ENCODE peak calls at places on chromosomes 1 and 21, in nine cellular contexts. V is HFFc6, L is WTC11, P is IMR-90, T is ovary, F is OCI-LY7, O is GM20000, I is tibial nerve, U is suprapubic skin. A is an unnamed sample.

GRCh38 chr1:90724361-90724760 is 7.3 kb upstream of the BARHL2 start:
- DNase-seq in V (no peak), L (no peak), P (no peak), T (no peak), F (no peak), O (peak), I (no peak), U (no peak), A (no peak)

GRCh38 chr21:44789880-44790279 is 11.7 kb downstream of the UBE2G2 start:
- DNase-seq in V (peak), L (no peak), P (peak), T (no peak), F (no peak), O (no peak), I (no peak), U (no peak), A (no peak)

GRCh38 chr1:187931781-187932180 is 1103.0 kb downstream of the PLA2G4A start:
- DNase-seq in V (no peak), L (no peak), P (no peak), T (no peak), F (no peak), O (no peak), I (no peak), U (no peak), A (no peak)

GRCh38 chr21:33976980-33977720 is 61.5 kb upstream of the ATP5PO start:
- DNase-seq in V (no peak), L (no peak), P (no peak), T (no peak), F (no peak), O (no peak), I (no peak), U (no peak), A (no peak)

GRCh38 chr1:234246638-234247116 is 126.6 kb upstream of the COA6 start:
- DNase-seq in V (no peak), L (no peak), P (no peak), T (no peak), F (no peak), O (peak), I (no peak), U (no peak), A (peak)

GRCh38 chr1:189036628-189037027 is 1441.0 kb downstream of the BRINP3 start:
- DNase-seq in V (no peak), L (no peak), P (no peak), T (no peak), F (no peak), O (no peak), I (no peak), U (no peak), A (no peak)

GRCh38 chr1:67970088-67970487 is 80.3 kb downstream of the DIRAS3 start:
- DNase-seq in V (peak), L (no peak), P (peak), T (no peak), F (no peak), O (no peak), I (no peak), U (no peak), A (no peak)

GRCh38 chr1:113233441-113233840 is 156.9 kb upstream of the MAGI3 start:
- DNase-seq in V (no peak), L (no peak), P (no peak), T (no peak), F (no peak), O (no peak), I (no peak), U (no peak), A (no peak)

GRCh38 chr1:108897865-108898720 is 21.3 kb downstream of the GPSM2 start:
- DNase-seq in V (peak), L (no peak), P (peak), T (no peak), F (peak), O (peak), I (no peak), U (no peak), A (peak)

GRCh38 chr1:113210248-113210647 is 137.2 kb downstream of the LRIG2 start:
- DNase-seq in V (no peak), L (no peak), P (no peak), T (no peak), F (no peak), O (no peak), I (no peak), U (no peak), A (no peak)

GRCh38 chr1:36520771-36521420 is 38.2 kb upstream of the CSF3R start:
- DNase-seq in V (no peak), L (no peak), P (no peak), T (no peak), F (no peak), O (no peak), I (no peak), U (no peak), A (no peak)

GRCh38 chr1:241813768-241814270 is 34.2 kb upstream of the EXO1 start:
- DNase-seq in V (no peak), L (no peak), P (peak), T (no peak), F (no peak), O (no peak), I (no peak), U (no peak), A (no peak)

GRCh38 chr1:184752656-184753055 is 2.0 kb downstream of the EDEM3 start:
- DNase-seq in V (no peak), L (no peak), P (no peak), T (no peak), F (no peak), O (no peak), I (no peak), U (no peak), A (no peak)

GRCh38 chr1:147580200-147580557 is 38.9 kb downstream of the BCL9 start:
- DNase-seq in V (no peak), L (no peak), P (peak), T (no peak), F (no peak), O (no peak), I (no peak), U (no peak), A (no peak)

GRCh38 chr1:217493290-217493689 is 137.6 kb downstream of the GPATCH2 start:
- DNase-seq in V (peak), L (no peak), P (peak), T (no peak), F (no peak), O (no peak), I (no peak), U (no peak), A (no peak)

GRCh38 chr1:185808675-185809074 is 74.5 kb downstream of the HMCN1 start:
- DNase-seq in V (no peak), L (no peak), P (no peak), T (no peak), F (no peak), O (no peak), I (no peak), U (no peak), A (no peak)

GRCh38 chr1:210771131-210771530 is 362.8 kb downstream of the KCNH1 start:
- DNase-seq in V (no peak), L (no peak), P (no peak), T (no peak), F (no peak), O (no peak), I (no peak), U (no peak), A (no peak)

GRCh38 chr1:38360807-38361206 is 314.2 kb upstream of the POU3F1 start:
- DNase-seq in V (no peak), L (peak), P (no peak), T (no peak), F (peak), O (no peak), I (no peak), U (no peak), A (no peak)

GRCh38 chr1:247210062-247210385 is 38.2 kb upstream of the ZNF124 start:
- DNase-seq in V (no peak), L (no peak), P (peak), T (no peak), F (no peak), O (no peak), I (no peak), U (no peak), A (no peak)

GRCh38 chr1:75136921-75137641 is 2.9 kb downstream of the LHX8 start:
- DNase-seq in V (no peak), L (no peak), P (no peak), T (no peak), F (no peak), O (no peak), I (no peak), U (no peak), A (no peak)

GRCh38 chr21:36591326-36591970 is 107.5 kb upstream of the SIM2 start:
- DNase-seq in V (no peak), L (no peak), P (no peak), T (no peak), F (no peak), O (no peak), I (no peak), U (no peak), A (no peak)

GRCh38 chr1:170424346-170424745 is 107.6 kb upstream of the GORAB start:
- DNase-seq in V (peak), L (no peak), P (peak), T (no peak), F (no peak), O (no peak), I (no peak), U (no peak), A (no peak)

GRCh38 chr21:37527103-37527502 is 160.5 kb downstream of the DYRK1A start:
- DNase-seq in V (no peak), L (no peak), P (no peak), T (no peak), F (no peak), O (no peak), I (no peak), U (peak), A (no peak)

GRCh38 chr1:32798679-32799416 is 18.3 kb downstream of the YARS1 start:
- DNase-seq in V (no peak), L (no peak), P (no peak), T (no peak), F (no peak), O (peak), I (no peak), U (no peak), A (peak)

GRCh38 chr1:152546704-152547103 is 19.9 kb downstream of the LCE3E start:
- DNase-seq in V (no peak), L (no peak), P (no peak), T (no peak), F (no peak), O (no peak), I (no peak), U (no peak), A (no peak)

GRCh38 chr1:176996455-176997090 is 167.9 kb downstream of the ASTN1 start:
- DNase-seq in V (no peak), L (peak), P (no peak), T (no peak), F (no peak), O (no peak), I (no peak), U (no peak), A (no peak)

GRCh38 chr1:244302889-244303609 is 148.7 kb downstream of the ADSS2 start:
- DNase-seq in V (peak), L (no peak), P (peak), T (peak), F (no peak), O (no peak), I (no peak), U (no peak), A (no peak)

GRCh38 chr1:166153641-166154350 is 13.0 kb downstream of the FAM78B start:
- DNase-seq in V (no peak), L (no peak), P (no peak), T (no peak), F (no peak), O (no peak), I (no peak), U (no peak), A (no peak)

GRCh38 chr1:201085902-201086735 is 26.1 kb downstream of the CACNA1S start:
- DNase-seq in V (peak), L (peak), P (peak), T (no peak), F (peak), O (peak), I (no peak), U (no peak), A (peak)

GRCh38 chr21:46189213-46189958 is 5.1 kb upstream of the SPATC1L start:
- DNase-seq in V (peak), L (no peak), P (peak), T (peak), F (no peak), O (no peak), I (no peak), U (peak), A (no peak)

GRCh38 chr1:27503961-27504587 is 14.1 kb upstream of the WASF2 start:
- DNase-seq in V (no peak), L (no peak), P (peak), T (peak), F (no peak), O (no peak), I (no peak), U (no peak), A (no peak)

GRCh38 chr1:19062258-19063029 is 106.0 kb upstream of the IFFO2 start:
- DNase-seq in V (no peak), L (no peak), P (no peak), T (no peak), F (peak), O (no peak), I (no peak), U (no peak), A (no peak)

GRCh38 chr1:160214481-160215140 is 9.4 kb downstream of the PEA15 start:
- DNase-seq in V (no peak), L (no peak), P (no peak), T (no peak), F (no peak), O (no peak), I (no peak), U (no peak), A (no peak)

GRCh38 chr1:161171191-161171590 is 5.0 kb downstream of the PPOX start:
- DNase-seq in V (no peak), L (no peak), P (no peak), T (no peak), F (no peak), O (no peak), I (no peak), U (no peak), A (no peak)

GRCh38 chr1:182392045-182393028 is 747 bp upstream of the GLUL start:
- DNase-seq in V (no peak), L (peak), P (peak), T (peak), F (no peak), O (no peak), I (peak), U (no peak), A (peak)

GRCh38 chr1:222631611-222632208 is 13.8 kb downstream of the MIA3 start:
- DNase-seq in V (no peak), L (no peak), P (peak), T (no peak), F (no peak), O (no peak), I (no peak), U (no peak), A (no peak)

GRCh38 chr1:16719571-16720402 is 20.5 kb upstream of the RNU1-4 start:
- DNase-seq in V (peak), L (peak), P (no peak), T (peak), F (peak), O (peak), I (no peak), U (no peak), A (peak)

GRCh38 chr1:247642742-247643141 is 36.8 kb downstream of the OR13G1 start:
- DNase-seq in V (no peak), L (no peak), P (no peak), T (no peak), F (no peak), O (no peak), I (no peak), U (no peak), A (no peak)

DNA sequence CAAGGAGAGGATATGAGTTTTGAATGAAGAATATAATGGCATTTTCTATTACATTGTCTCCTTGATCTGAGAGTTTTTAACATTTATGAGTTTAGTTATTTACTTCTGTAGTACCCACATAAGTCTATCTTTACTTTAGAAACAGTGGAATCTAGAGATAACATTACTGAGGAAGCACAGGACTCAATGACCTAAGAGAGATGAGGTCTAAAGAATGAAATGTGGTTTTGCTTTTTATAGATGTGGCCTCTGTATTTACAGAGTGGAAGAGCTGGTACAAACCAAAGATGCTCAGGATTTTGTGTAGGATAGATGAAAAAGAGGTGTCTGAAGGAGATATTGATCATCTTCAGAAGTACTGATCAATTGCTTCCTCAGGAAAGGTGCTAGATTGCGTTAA is 177.3 kb downstream of the KCTD3 start:
- DNase-seq in V (peak), L (no peak), P (peak), T (no peak), F (no peak), O (no peak), I (no peak), U (no peak), A (no peak)
- TF ChIP-seq CTCF in V (no peak), L (no peak), P (no peak), T (no peak), F (no peak), O (no peak), I (no peak), U (no peak), A (no peak)

GRCh38 chr1:78493456-78493855 is 2.7 kb downstream of the PTGFR start:
- DNase-seq in V (no peak), L (no peak), P (peak), T (no peak), F (no peak), O (no peak), I (no peak), U (no peak), A (no peak)
- TF ChIP-seq CTCF in V (no peak), L (no peak), P (no peak), T (no peak), F (no peak), O (no peak), I (no peak), U (no peak), A (no peak)

GRCh38 chr1:164628758-164629157 is 69.8 kb downstream of the PBX1 start:
- DNase-seq in V (no peak), L (no peak), P (no peak), T (no peak), F (no peak), O (no peak), I (no peak), U (no peak), A (no peak)

GRCh38 chr1:164622057-164622840 is 63.3 kb downstream of the PBX1 start:
- DNase-seq in V (no peak), L (no peak), P (no peak), T (no peak), F (no peak), O (no peak), I (no peak), U (no peak), A (no peak)

GRCh38 chr1:164624393-164624792 is 65.4 kb downstream of the PBX1 start:
- DNase-seq in V (no peak), L (no peak), P (no peak), T (no peak), F (no peak), O (no peak), I (no peak), U (no peak), A (no peak)

GRCh38 chr1:164623805-164624204 is 64.8 kb downstream of the PBX1 start:
- DNase-seq in V (no peak), L (no peak), P (no peak), T (no peak), F (no peak), O (no peak), I (no peak), U (no peak), A (no peak)

DNA sequence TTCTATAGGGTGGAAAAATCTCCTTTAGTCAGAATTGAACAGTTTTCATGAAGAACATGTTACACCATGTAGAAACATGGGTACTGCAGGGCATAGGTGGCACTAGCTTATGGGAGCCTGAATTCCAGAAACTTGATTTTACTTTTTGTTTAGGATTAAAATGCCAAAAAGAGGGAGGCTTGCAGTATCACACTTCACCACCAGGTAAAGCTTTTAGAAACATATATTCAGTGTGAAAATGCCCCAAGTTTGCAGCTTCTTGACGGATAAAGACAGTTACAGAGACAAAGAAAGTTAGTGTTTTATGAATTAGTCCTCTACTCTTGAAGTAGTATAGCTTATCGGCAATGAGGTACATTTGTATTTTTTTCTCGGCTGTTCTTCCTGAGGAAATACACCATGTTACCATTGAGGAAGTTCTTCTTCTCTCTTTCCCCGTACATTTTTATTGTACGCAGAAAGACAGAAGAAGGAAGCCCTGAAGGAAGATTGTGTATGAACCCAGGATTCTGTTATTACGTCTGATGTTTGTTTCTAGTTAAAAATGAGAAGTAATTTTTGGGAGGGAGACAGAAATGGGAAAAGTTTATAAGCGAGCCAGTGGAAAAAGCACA is 66.1 kb downstream of the PBX1 start:
- DNase-seq in V (no peak), L (no peak), P (no peak), T (no peak), F (peak), O (no peak), I (no peak), U (no peak), A (no peak)
- TF ChIP-seq CTCF in V (peak), L (no peak), P (peak), T (peak), F (peak), O (no peak), I (peak), U (peak), A (no peak)

DNA sequence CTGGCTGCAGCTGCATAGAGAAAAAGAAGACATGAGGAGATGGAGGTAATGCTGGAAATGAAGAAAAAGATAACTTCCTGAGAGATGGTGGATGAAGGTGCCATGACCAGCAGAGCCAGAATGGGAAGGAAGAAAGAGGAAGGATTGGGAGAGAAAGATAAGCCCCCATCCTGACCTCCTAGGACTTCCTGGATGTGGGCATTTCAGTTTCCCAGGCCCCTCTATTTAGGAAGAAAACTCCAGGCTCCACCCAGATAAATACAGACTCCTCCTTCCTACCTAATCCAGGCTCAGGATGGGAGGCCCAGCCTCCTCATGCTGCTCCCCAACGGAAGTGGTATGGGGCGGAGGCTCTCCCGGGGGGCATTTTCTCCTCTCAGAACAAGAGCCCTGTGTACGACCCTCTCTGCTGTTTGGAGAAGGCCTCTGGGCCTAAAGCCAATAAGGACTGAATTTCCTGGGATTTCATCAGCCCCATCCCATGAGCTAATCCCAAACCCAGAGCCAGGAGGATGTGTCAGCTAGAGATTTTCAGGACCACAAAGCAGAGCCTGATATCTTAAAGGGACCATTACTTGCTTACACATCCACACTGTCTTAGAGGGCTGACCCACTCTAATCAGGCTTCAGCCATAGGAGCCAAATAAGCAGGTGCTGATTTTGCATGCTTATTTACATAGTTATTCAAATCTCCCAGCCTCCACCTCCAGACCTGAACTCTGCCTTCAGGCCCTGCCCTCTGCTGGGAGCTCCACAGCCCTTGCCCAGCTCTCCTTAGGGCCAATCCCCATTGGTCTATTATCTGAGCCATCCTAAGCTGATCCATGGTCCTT is 5.1 kb upstream of the ARHGEF2 start:
- DNase-seq in V (peak), L (no peak), P (peak), T (no peak), F (peak), O (no peak), I (peak), U (no peak), A (no peak)
- TF ChIP-seq CTCF in V (peak), L (no peak), P (peak), T (no peak), F (peak), O (no peak), I (no peak), U (no peak), A (no peak)

GRCh38 chr21:42471206-42471605 is 24.8 kb downstream of the RSPH1 start:
- DNase-seq in V (no peak), L (no peak), P (no peak), T (no peak), F (no peak), O (no peak), I (no peak), U (no peak), A (no peak)
- TF ChIP-seq CTCF in V (no peak), L (no peak), P (no peak), T (no peak), F (no peak), O (no peak), I (no peak), U (no peak), A (no peak)

A was measured in GM10248.